ENCODE peak calls at places on chromosomes 5 and 9, in four cellular contexts. A is fibroblast of lung, Y is fibroblast of the aortic adventitia, T is MM.1S. I is an unnamed sample.

GRCh38 chr5:152170350-152170749 is 234.7 kb downstream of the NMUR2 start:
- DNase-seq in A (no peak), Y (no peak), T (no peak), I (no peak)

GRCh38 chr5:91849069-91849468 is 466.0 kb upstream of the ARRDC3 start:
- DNase-seq in A (peak), Y (no peak), T (no peak), I (peak)

GRCh38 chr9:133236291-133237071 is 27.4 kb upstream of the OBP2B start:
- DNase-seq in A (no peak), Y (no peak), T (no peak), I (no peak)

GRCh38 chr9:91178281-91179236 is 183.2 kb downstream of the AUH start:
- DNase-seq in A (no peak), Y (no peak), T (no peak), I (no peak)

GRCh38 chr5:154312571-154312970 is 122.0 kb downstream of the GALNT10 start:
- DNase-seq in A (peak), Y (peak), T (no peak), I (no peak)

GRCh38 chr9:121261107-121261460 is 6.9 kb upstream of the GSN start:
- DNase-seq in A (peak), Y (peak), T (no peak), I (peak)

GRCh38 chr9:136799079-136799853 is 3.1 kb downstream of the CCDC183 start:
- DNase-seq in A (no peak), Y (no peak), T (no peak), I (no peak)

GRCh38 chr5:142717582-142718215 is 31.8 kb upstream of the FGF1 start:
- DNase-seq in A (peak), Y (peak), T (peak), I (peak)

GRCh38 chr9:92558612-92559374 is 23.0 kb upstream of the ECM2 start:
- DNase-seq in A (no peak), Y (no peak), T (no peak), I (no peak)

GRCh38 chr5:16656561-16657191 is 39.9 kb upstream of the RETREG1 start:
- DNase-seq in A (no peak), Y (peak), T (no peak), I (peak)

GRCh38 chr5:73312146-73312871 is 136.3 kb downstream of the FOXD1 start:
- DNase-seq in A (peak), Y (peak), T (peak), I (peak)

GRCh38 chr5:22341406-22341805 is 511.7 kb downstream of the CDH12 start:
- DNase-seq in A (no peak), Y (no peak), T (no peak), I (no peak)

GRCh38 chr9:35683323-35683722 is 6.4 kb downstream of the TPM2 start:
- DNase-seq in A (no peak), Y (no peak), T (no peak), I (no peak)

GRCh38 chr9:114047717-114048116 is 30.4 kb downstream of the AMBP start:
- DNase-seq in A (no peak), Y (peak), T (no peak), I (no peak)

GRCh38 chr9:16361118-16361517 is 509.4 kb downstream of the BNC2 start:
- DNase-seq in A (peak), Y (peak), T (no peak), I (peak)

GRCh38 chr5:174336479-174336878 is 291.0 kb downstream of the NSG2 start:
- DNase-seq in A (no peak), Y (no peak), T (no peak), I (no peak)

GRCh38 chr5:28313543-28314334 is 1275.4 kb upstream of the CDH9 start:
- DNase-seq in A (peak), Y (no peak), T (no peak), I (no peak)

GRCh38 chr9:119400607-119401006 is 31.4 kb upstream of the BRINP1 start:
- DNase-seq in A (no peak), Y (no peak), T (no peak), I (no peak)

GRCh38 chr5:1652873-1653707 is 129.3 kb upstream of the LPCAT1 start:
- DNase-seq in A (no peak), Y (no peak), T (peak), I (no peak)

GRCh38 chr5:68134033-68134668 is 81.4 kb upstream of the PIK3R1 start:
- DNase-seq in A (no peak), Y (no peak), T (no peak), I (peak)

GRCh38 chr5:35416217-35416988 is 186.1 kb upstream of the PRLR start:
- DNase-seq in A (no peak), Y (no peak), T (no peak), I (no peak)

GRCh38 chr5:34930870-34931269 is 1.5 kb downstream of the DNAJC21 start:
- DNase-seq in A (peak), Y (no peak), T (no peak), I (no peak)

GRCh38 chr5:11822598-11822997 is 81.6 kb downstream of the CTNND2 start:
- DNase-seq in A (no peak), Y (no peak), T (no peak), I (no peak)

GRCh38 chr9:36399980-36400331 is at the start of gene RNF38:
- DNase-seq in A (no peak), Y (no peak), T (no peak), I (no peak)

GRCh38 chr9:11092974-11093373 is 480.2 kb upstream of the PTPRD start:
- DNase-seq in A (no peak), Y (no peak), T (no peak), I (no peak)
- TF ChIP-seq CTCF in A (no peak), Y (no peak), T (no peak), I (no peak)

GRCh38 chr9:131583342-131583645 is 38.0 kb downstream of the PRRT1B start:
- DNase-seq in A (no peak), Y (no peak), T (no peak), I (no peak)

GRCh38 chr9:131584858-131585257 is 39.5 kb downstream of the PRRT1B start:
- DNase-seq in A (no peak), Y (no peak), T (no peak), I (no peak)

GRCh38 chr9:131582466-131583341 is 37.4 kb downstream of the PRRT1B start:
- DNase-seq in A (no peak), Y (no peak), T (no peak), I (no peak)

GRCh38 chr9:131585375-131585774 is 40.1 kb downstream of the PRRT1B start:
- DNase-seq in A (no peak), Y (no peak), T (peak), I (no peak)

DNA sequence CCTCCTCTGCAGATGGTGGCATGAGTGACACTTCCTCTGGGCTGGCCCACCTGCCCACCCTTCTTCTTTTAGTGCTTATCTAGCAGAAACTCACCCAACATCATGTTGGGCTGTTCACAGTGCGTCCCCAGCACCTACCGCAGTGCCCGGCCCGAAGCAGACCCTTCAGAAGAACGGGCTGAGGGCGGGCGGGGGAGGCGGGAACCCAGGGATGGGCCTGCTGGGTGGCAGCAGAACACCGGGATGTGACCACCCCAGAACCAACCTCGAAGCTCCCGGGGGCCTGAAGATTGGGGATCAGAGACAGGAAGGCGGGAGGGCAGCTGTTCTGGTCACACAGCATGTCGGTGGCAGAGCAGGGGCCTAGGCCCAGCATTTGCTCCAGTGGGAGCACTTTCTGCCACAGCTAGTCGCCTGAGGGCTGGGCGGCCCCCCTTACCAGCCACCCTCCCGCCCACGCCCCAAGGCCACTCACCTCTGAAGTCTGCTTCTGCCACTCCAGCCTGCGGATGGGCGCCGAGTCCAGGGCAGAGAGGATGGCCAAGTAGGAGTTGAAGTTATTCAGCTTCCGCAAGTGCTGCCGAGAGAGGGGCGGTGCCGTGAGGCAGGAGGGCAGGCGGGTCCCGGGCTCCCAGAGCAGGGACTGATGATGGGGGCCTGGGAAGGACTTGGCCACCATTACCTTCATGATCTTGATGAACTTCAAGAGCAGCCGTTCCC is 38.7 kb downstream of the PRRT1B start:
- DNase-seq in A (no peak), Y (no peak), T (no peak), I (no peak)
- H3K4me3 ChIP-seq in A (no peak), Y (no peak), T (no peak), I (no peak)

GRCh38 chr5:128081111-128081865 is 2.3 kb upstream of the SLC12A2 start:
- DNase-seq in A (peak), Y (no peak), T (no peak), I (peak)
- TF ChIP-seq CTCF in A (no peak), Y (peak), T (no peak), I (peak)

GRCh38 chr9:89317282-89317681 is 1.0 kb upstream of the SECISBP2 start:
- DNase-seq in A (no peak), Y (no peak), T (no peak), I (no peak)
- H3K4me3 ChIP-seq in A (peak), Y (peak), T (no peak), I (peak)

GRCh38 chr9:109305801-109306200 is 15.1 kb downstream of the EPB41L4B start:
- DNase-seq in A (no peak), Y (no peak), T (no peak), I (no peak)
- TF ChIP-seq CTCF in A (no peak), Y (no peak), T (no peak), I (no peak)